ENCODE peak calls at places on chromosomes 12 and 14, in five cellular contexts. One of them, this sample, is unnamed.

GRCh38 chr12:103013741-103014140 is 56.3 kb downstream of the ASCL1 start:
- DNase-seq in ovary: no peak
- DNase-seq in endothelial cell: no peak
- DNase-seq in PC-9: no peak
- DNase-seq in kidney: no peak
- DNase-seq in this sample: no peak

GRCh38 chr12:111173391-111174282 is 195.3 kb downstream of the PHETA1 start:
- DNase-seq in ovary: no peak
- DNase-seq in endothelial cell: no peak
- DNase-seq in PC-9: no peak
- DNase-seq in kidney: peak
- DNase-seq in this sample: no peak

GRCh38 chr12:89160716-89161123 is 191.6 kb downstream of the DUSP6 start:
- DNase-seq in ovary: no peak
- DNase-seq in endothelial cell: no peak
- DNase-seq in PC-9: peak
- DNase-seq in kidney: peak
- DNase-seq in this sample: no peak

GRCh38 chr12:108735855-108736254 is 4.5 kb upstream of the CORO1C start:
- DNase-seq in ovary: no peak
- DNase-seq in endothelial cell: no peak
- DNase-seq in PC-9: no peak
- DNase-seq in kidney: no peak
- DNase-seq in this sample: no peak

GRCh38 chr12:57477710-57478681 is 1.7 kb downstream of the ARHGAP9 start:
- DNase-seq in ovary: no peak
- DNase-seq in endothelial cell: no peak
- DNase-seq in PC-9: no peak
- DNase-seq in kidney: no peak
- DNase-seq in this sample: no peak

GRCh38 chr14:100874051-100874410 is 29.5 kb downstream of the RTL1 start:
- DNase-seq in ovary: no peak
- DNase-seq in endothelial cell: no peak
- DNase-seq in PC-9: no peak
- DNase-seq in kidney: no peak
- DNase-seq in this sample: no peak

GRCh38 chr12:3236345-3237153 is 159.4 kb downstream of the TSPAN9 start:
- DNase-seq in ovary: no peak
- DNase-seq in endothelial cell: no peak
- DNase-seq in PC-9: peak
- DNase-seq in kidney: no peak
- DNase-seq in this sample: no peak

GRCh38 chr12:48008950-48009349 is 4.7 kb upstream of the COL2A1 start:
- DNase-seq in ovary: no peak
- DNase-seq in endothelial cell: no peak
- DNase-seq in PC-9: no peak
- DNase-seq in kidney: no peak
- DNase-seq in this sample: no peak

GRCh38 chr14:64929003-64929337 is 13.6 kb downstream of the GPX2 start:
- DNase-seq in ovary: no peak
- DNase-seq in endothelial cell: no peak
- DNase-seq in PC-9: no peak
- DNase-seq in kidney: no peak
- DNase-seq in this sample: no peak

GRCh38 chr12:12072064-12072760 is 1.5 kb downstream of the BCL2L14 start:
- DNase-seq in ovary: no peak
- DNase-seq in endothelial cell: no peak
- DNase-seq in PC-9: no peak
- DNase-seq in kidney: peak
- DNase-seq in this sample: no peak

GRCh38 chr14:21300892-21301291 is 21.0 kb downstream of the RPGRIP1 start:
- DNase-seq in ovary: no peak
- DNase-seq in endothelial cell: peak
- DNase-seq in PC-9: no peak
- DNase-seq in kidney: no peak
- DNase-seq in this sample: no peak

GRCh38 chr12:109542014-109542413 is 31.3 kb downstream of the MMAB start:
- DNase-seq in ovary: no peak
- DNase-seq in endothelial cell: no peak
- DNase-seq in PC-9: no peak
- DNase-seq in kidney: no peak
- DNase-seq in this sample: no peak

GRCh38 chr12:28023156-28023887 is 50.8 kb upstream of the PTHLH start:
- DNase-seq in ovary: no peak
- DNase-seq in endothelial cell: no peak
- DNase-seq in PC-9: peak
- DNase-seq in kidney: no peak
- DNase-seq in this sample: peak

GRCh38 chr14:103078420-103078749 is 5.6 kb upstream of the LBHD2 start:
- DNase-seq in ovary: peak
- DNase-seq in endothelial cell: peak
- DNase-seq in PC-9: peak
- DNase-seq in kidney: peak
- DNase-seq in this sample: no peak

GRCh38 chr14:75053396-75054289 is 2.4 kb upstream of the MLH3 start:
- DNase-seq in ovary: no peak
- DNase-seq in endothelial cell: no peak
- DNase-seq in PC-9: no peak
- DNase-seq in kidney: no peak
- DNase-seq in this sample: no peak

GRCh38 chr14:61749867-61750266 is 12.4 kb upstream of the SNAPC1 start:
- DNase-seq in ovary: no peak
- DNase-seq in endothelial cell: no peak
- DNase-seq in PC-9: peak
- DNase-seq in kidney: no peak
- DNase-seq in this sample: no peak

GRCh38 chr12:40375076-40375475 is 150.3 kb downstream of the LRRK2 start:
- DNase-seq in ovary: no peak
- DNase-seq in endothelial cell: no peak
- DNase-seq in PC-9: no peak
- DNase-seq in kidney: no peak
- DNase-seq in this sample: no peak

GRCh38 chr12:104166465-104166864 is 28.5 kb upstream of the NFYB start:
- DNase-seq in ovary: no peak
- DNase-seq in endothelial cell: no peak
- DNase-seq in PC-9: no peak
- DNase-seq in kidney: no peak
- DNase-seq in this sample: no peak

GRCh38 chr12:49059385-49060232 is 985 bp downstream of the KMT2D start:
- DNase-seq in ovary: peak
- DNase-seq in endothelial cell: peak
- DNase-seq in PC-9: peak
- DNase-seq in kidney: no peak
- DNase-seq in this sample: no peak

GRCh38 chr12:43287991-43288390 is 264.0 kb downstream of the ADAMTS20 start:
- DNase-seq in ovary: no peak
- DNase-seq in endothelial cell: no peak
- DNase-seq in PC-9: no peak
- DNase-seq in kidney: no peak
- DNase-seq in this sample: no peak

DNA sequence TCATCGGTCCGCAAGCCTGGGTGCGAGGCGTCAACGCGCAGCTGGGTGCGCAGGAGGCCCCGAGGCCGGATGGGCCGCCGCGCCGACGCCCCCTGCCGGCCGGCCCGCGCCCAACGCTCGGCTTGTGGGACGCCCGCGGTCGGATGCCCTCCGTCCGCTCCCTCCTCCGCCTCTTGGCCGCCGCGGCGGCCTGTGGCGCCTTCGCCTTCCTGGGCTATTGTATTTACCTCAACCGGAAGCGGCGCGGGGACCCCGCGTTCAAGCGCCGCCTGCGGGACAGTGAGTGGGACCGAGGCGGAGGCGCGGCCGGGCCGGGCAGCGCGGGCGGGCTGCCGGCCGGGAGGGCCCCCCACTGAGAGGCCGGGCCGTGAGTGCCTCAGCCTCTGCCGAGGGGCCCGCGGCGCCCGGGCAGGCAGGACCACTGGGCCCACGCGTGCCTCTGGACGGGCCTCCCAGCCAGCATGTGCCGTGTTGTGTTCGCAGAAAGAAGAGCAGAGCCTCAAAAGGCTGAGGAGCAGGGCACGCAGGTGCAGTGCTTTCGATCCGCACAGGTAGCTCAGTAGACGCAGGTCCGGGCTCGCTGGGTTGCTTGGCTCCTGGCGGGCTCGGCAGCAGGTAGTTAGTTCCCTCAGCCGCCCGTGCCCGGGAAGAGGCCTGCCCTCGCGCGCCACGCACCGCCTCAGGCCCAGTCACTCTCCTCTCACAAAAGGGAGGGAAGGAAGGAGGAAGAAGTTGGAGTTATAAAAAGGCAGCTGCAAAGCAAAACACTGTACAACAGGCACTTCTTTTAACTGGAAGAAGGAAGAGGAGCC is at the start of gene TOMM20L:
- DNase-seq in ovary: peak
- DNase-seq in endothelial cell: peak
- DNase-seq in PC-9: peak
- DNase-seq in kidney: peak
- DNase-seq in this sample: peak
- TF ChIP-seq CTCF in ovary: peak
- TF ChIP-seq CTCF in endothelial cell: peak
- TF ChIP-seq CTCF in PC-9: peak
- TF ChIP-seq CTCF in kidney: peak
- TF ChIP-seq CTCF in this sample: peak

GRCh38 chr12:66279127-66279712 is 23.1 kb upstream of the HELB start:
- DNase-seq in ovary: no peak
- DNase-seq in endothelial cell: peak
- DNase-seq in PC-9: no peak
- DNase-seq in kidney: no peak
- DNase-seq in this sample: no peak
- TF ChIP-seq CTCF in ovary: no peak
- TF ChIP-seq CTCF in endothelial cell: peak
- TF ChIP-seq CTCF in PC-9: peak
- TF ChIP-seq CTCF in kidney: peak
- TF ChIP-seq CTCF in this sample: peak

GRCh38 chr14:95698287-95698686 is 12.1 kb downstream of the TCL1B start:
- DNase-seq in ovary: no peak
- DNase-seq in endothelial cell: no peak
- DNase-seq in PC-9: no peak
- DNase-seq in kidney: no peak
- DNase-seq in this sample: no peak
- TF ChIP-seq CTCF in ovary: no peak
- TF ChIP-seq CTCF in endothelial cell: no peak
- TF ChIP-seq CTCF in PC-9: no peak
- TF ChIP-seq CTCF in kidney: no peak
- TF ChIP-seq CTCF in this sample: no peak

DNA sequence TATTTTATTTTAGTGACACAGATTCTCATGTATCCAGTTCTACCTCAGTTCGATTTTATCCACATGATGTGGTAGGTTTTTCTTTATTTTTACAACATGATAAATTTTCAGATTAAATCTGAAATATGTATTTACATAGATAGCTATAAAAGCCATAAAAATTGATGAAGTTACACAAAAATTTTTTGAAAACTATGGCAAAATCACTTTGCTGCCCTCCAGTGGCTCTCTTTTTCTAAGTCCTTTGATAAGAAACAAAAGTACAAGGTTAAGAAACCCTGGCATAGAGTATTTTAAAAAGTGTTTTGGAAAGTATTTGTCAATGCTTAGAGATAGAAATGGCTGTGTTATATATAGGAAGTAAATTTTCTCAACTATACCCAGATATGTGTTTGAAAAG is 104.2 kb downstream of the PCNX1 start:
- DNase-seq in ovary: no peak
- DNase-seq in endothelial cell: no peak
- DNase-seq in PC-9: no peak
- DNase-seq in kidney: no peak
- DNase-seq in this sample: no peak
- TF ChIP-seq CTCF in ovary: no peak
- TF ChIP-seq CTCF in endothelial cell: no peak
- TF ChIP-seq CTCF in PC-9: peak
- TF ChIP-seq CTCF in kidney: no peak
- TF ChIP-seq CTCF in this sample: no peak